ENCODE peak calls at places on chromosomes 6 and 20, in four cellular contexts. Y, R, H and K are unnamed samples.

GRCh38 chr6:583639-584038 is 73.3 kb downstream of the HUS1B start:
- DNase-seq in Y (no peak), R (no peak), H (no peak), K (no peak)

GRCh38 chr20:4158466-4159050 is 143.2 kb upstream of the RNF24 start:
- DNase-seq in R (no peak), Y (no peak), H (peak; percentile 23), K (no peak)

GRCh38 chr6:82118150-82118562 is 129.4 kb downstream of the IBTK start:
- DNase-seq in R (no peak), H (no peak), Y (no peak), K (no peak)

GRCh38 chr6:32426338-32426737 is 13.3 kb upstream of the HLA-DRA start:
- DNase-seq in H (no peak), Y (no peak), R (no peak), K (no peak)

GRCh38 chr20:38961530-38962043 is 557 bp upstream of the DHX35 start:
- DNase-seq in H (no peak), R (no peak), Y (no peak), K (no peak)

GRCh38 chr20:41177636-41178035 is 40.3 kb downstream of the PLCG1 start:
- DNase-seq in H (peak; percentile 46), Y (peak; percentile 87), R (no peak), K (peak; percentile 92)

GRCh38 chr6:122322824-122323223 is 76.6 kb upstream of the HSF2 start:
- DNase-seq in Y (peak; percentile 3), R (no peak), H (no peak), K (no peak)

GRCh38 chr6:169935861-169936260 is 184.4 kb downstream of the ERMARD start:
- DNase-seq in H (no peak), Y (no peak), R (no peak), K (peak; percentile 91)

GRCh38 chr6:142953373-142954273 is 8.6 kb upstream of the HIVEP2 start:
- DNase-seq in R (no peak), Y (no peak), H (no peak), K (no peak)

GRCh38 chr6:116036075-116036773 is 24.5 kb downstream of the FRK start:
- DNase-seq in Y (no peak), H (no peak), R (no peak), K (no peak)

GRCh38 chr6:33860706-33861474 is 57.1 kb upstream of the MLN start:
- DNase-seq in R (no peak), H (no peak), Y (peak; percentile 24), K (no peak)

GRCh38 chr20:40980106-40980827 is 48.4 kb upstream of the TOP1 start:
- DNase-seq in H (no peak), R (peak; percentile 83), Y (no peak), K (peak; percentile 84)

GRCh38 chr20:19024296-19025035 is 188.0 kb upstream of the SLC24A3 start:
- DNase-seq in R (no peak), Y (no peak), H (no peak), K (peak; percentile 60)

GRCh38 chr6:39543950-39544349 is 181.3 kb downstream of the KIF6 start:
- DNase-seq in Y (no peak), R (no peak), H (no peak), K (no peak)

GRCh38 chr6:39206250-39206721 is 23.0 kb downstream of the KCNK5 start:
- DNase-seq in Y (no peak), R (no peak), H (no peak), K (no peak)

GRCh38 chr6:137452331-137452894 is 41.8 kb downstream of the OLIG3 start:
- DNase-seq in H (no peak), R (no peak), Y (peak; percentile 42), K (no peak)

GRCh38 chr6:90124904-90125510 is 171.6 kb downstream of the BACH2 start:
- DNase-seq in R (no peak), Y (peak; percentile 32), H (no peak), K (no peak)

GRCh38 chr6:125986956-125987617 is 747 bp downstream of the TRMT11 start:
- DNase-seq in H (no peak), Y (peak; percentile 35), R (peak; percentile 24), K (no peak)

GRCh38 chr6:151847064-151847463 is 39.6 kb downstream of the ESR1 start:
- DNase-seq in Y (peak; percentile 4), H (no peak), R (no peak), K (no peak)

GRCh38 chr6:139927236-139927635 is 552.8 kb upstream of the CITED2 start:
- DNase-seq in Y (peak; percentile 93), R (no peak), H (no peak), K (no peak)

GRCh38 chr20:37807901-37808751 is 94.8 kb upstream of the VSTM2L start:
- DNase-seq in R (no peak), H (no peak), Y (no peak), K (peak; percentile 14)

GRCh38 chr6:89208551-89208950 is 8.6 kb downstream of the GABRR1 start:
- DNase-seq in R (no peak), H (no peak), Y (no peak), K (peak; percentile 89)

GRCh38 chr6:113853252-113853651 is 3.9 kb upstream of the MARCKS start:
- DNase-seq in H (no peak), Y (no peak), R (no peak), K (no peak)

GRCh38 chr6:166584046-166584679 is 2.3 kb downstream of the RAMACL start:
- DNase-seq in Y (no peak), R (no peak), H (no peak), K (no peak)

GRCh38 chr6:25671652-25672051 is 19.6 kb downstream of the SCGN start:
- DNase-seq in H (no peak), R (no peak), Y (no peak), K (no peak)

GRCh38 chr6:2623348-2623747 is 127.4 kb downstream of the MYLK4 start:
- DNase-seq in Y (no peak), H (no peak), R (no peak), K (no peak)

GRCh38 chr20:52236292-52236691 is 44.7 kb upstream of the ZFP64 start:
- DNase-seq in R (no peak), Y (no peak), H (no peak), K (peak; percentile 53)

GRCh38 chr6:38188677-38189335 is 369.3 kb downstream of the ZFAND3 start:
- DNase-seq in H (no peak), R (no peak), Y (no peak), K (no peak)

GRCh38 chr6:159067334-159067733 is 22.5 kb upstream of the TAGAP start:
- DNase-seq in H (no peak), Y (no peak), R (peak; percentile 26), K (no peak)

GRCh38 chr20:25741088-25741487 is 44.4 kb upstream of the ZNF337 start:
- DNase-seq in H (no peak), Y (no peak), R (no peak), K (no peak)

GRCh38 chr20:25749667-25750066 is 53.0 kb upstream of the ZNF337 start:
- DNase-seq in R (no peak), H (no peak), Y (no peak), K (peak; percentile 89)

GRCh38 chr20:25745738-25746137 is 49.1 kb upstream of the ZNF337 start:
- DNase-seq in H (no peak), Y (no peak), R (no peak), K (no peak)

GRCh38 chr20:25744261-25744660 is 47.6 kb upstream of the ZNF337 start:
- DNase-seq in H (no peak), Y (no peak), R (no peak), K (no peak)

DNA sequence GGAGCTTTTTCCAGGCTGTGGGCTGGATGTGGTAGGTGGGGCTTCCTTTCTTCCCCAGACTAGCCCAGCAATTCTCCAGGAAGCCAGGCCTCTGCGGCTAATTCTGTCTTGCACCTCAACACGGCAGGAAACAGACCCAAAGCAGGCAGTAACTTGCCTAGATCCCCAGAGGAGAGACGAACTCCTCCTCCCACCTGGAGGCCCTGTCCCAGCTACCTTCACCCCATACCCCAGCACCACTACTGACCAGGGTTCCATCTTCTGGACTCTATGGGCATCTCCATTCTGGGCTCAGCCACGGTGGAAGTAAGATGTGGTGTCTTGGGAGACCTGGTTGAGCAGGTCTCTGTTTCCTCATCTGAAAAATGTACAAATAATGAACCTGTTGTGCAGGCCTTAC is 48.4 kb upstream of the ZNF337 start:
- DNase-seq in H (no peak), Y (no peak), R (no peak), K (no peak)
- H3K27ac ChIP-seq in H (no peak overlapping the region), Y (no peak overlapping the region), R (no peak overlapping the region), K (no peak overlapping the region)

GRCh38 chr6:44123544-44123943 is 3.7 kb downstream of the MRPL14 start:
- DNase-seq in R (no peak), H (no peak), Y (no peak), K (no peak)

GRCh38 chr6:44127186-44128019 is at the start of the genes MRPL14 and TMEM63B:
- DNase-seq in H (peak; percentile 95), Y (peak; percentile 88), R (peak; percentile 52), K (peak; percentile 93)

GRCh38 chr6:44129841-44130322 is 2.5 kb downstream of the TMEM63B start:
- DNase-seq in H (no peak), R (no peak), Y (no peak), K (no peak)

GRCh38 chr6:44128020-44128917 is 915 bp downstream of the TMEM63B start:
- DNase-seq in Y (no peak), R (no peak), H (peak; percentile 69), K (no peak)

DNA sequence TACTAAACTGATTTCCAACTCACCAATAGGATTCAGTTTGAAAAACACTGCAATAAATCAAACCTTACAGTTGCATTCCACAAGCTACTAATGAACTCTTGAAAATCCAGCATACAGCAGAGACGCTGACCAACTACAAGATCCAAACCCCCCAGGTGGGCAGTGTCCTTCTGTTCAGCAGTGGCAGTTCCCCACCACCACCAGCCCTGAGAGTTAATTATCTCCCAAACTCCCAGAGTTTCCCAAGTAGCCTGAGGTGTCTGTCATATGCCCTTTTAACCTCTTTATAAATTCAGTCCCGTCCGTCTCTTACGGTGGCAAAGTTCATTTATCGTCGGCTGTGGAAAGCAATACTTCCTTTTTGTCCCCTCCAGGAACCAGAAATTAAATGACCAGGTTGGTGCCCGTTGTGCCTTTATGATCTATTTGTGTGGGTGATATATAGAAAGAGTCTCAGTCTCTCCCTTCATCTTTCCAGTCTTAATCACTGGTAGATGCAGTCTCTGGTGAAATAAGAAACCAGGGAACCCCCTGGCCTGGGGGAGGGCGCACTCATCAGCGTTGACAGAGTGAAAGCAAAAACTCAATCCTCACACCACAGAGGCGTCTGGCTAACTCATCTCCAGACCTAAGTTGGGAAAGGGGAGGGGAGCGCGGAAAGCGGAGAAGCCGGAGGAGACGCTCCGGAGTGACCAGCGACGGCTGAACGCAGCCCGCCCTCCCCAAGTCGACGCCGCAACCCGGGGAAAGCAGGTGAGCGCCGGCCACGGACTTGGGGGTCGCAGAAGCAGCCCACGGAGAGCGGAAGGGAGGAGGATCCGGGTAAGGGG is 717 bp downstream of the MRPL14 start:
- DNase-seq in R (peak; percentile 40), Y (peak; percentile 82), H (peak; percentile 73), K (no peak)
- TF ChIP-seq POLR2A in R (no peak), Y (peak; percentile 73), H (no peak), K (no peak)

DNA sequence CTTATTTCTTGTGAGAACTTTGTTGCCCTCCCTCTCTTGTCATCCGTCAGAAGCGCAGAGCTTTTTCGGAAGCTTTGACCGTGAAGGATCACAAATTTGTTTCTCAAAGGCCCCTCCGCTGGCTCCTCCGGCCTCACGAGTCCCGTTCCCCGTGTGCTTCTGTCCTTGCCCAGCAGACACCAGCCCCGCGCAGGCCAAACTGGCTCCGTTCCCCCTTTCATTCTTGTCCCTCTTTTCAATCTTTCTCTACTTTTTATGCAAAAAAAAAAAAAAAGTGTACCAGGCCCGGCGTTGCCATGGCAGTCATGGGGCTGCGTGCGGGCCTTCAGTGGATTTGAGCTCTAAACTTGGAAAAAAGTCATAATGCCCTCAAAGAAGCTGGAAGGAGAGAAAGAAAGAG is 670.6 kb downstream of the QKI start:
- DNase-seq in H (no peak), R (no peak), Y (no peak), K (no peak)
- H3K27ac ChIP-seq in H (no peak overlapping the region), R (no peak overlapping the region), Y (no peak overlapping the region), K (peak overlapping the region; percentile 49)

GRCh38 chr6:29752451-29753308 is 29.4 kb downstream of the HLA-F start:
- DNase-seq in H (peak; percentile 91), R (peak; percentile 54), Y (peak; percentile 84), K (peak; percentile 97)
- TF ChIP-seq POLR2A in H (peak; percentile 38), R (peak; percentile 58), Y (peak; percentile 26), K (no peak)